ENCODE peak calls at places on chromosomes 11 and 22, in nine cellular contexts. One of them, this sample, is unnamed. For H3K4me1, the result is how much of the 10 kb centered on the place peaks cover.

GRCh38 chr11:12164061-12165014 is 53.9 kb downstream of the MICAL2 start:
- DNase-seq in A549: peak
- DNase-seq in lung: no peak
- DNase-seq in thoracic aorta: no peak
- DNase-seq in vagina: no peak
- DNase-seq in GM23248: peak
- DNase-seq in HCT116: peak
- DNase-seq in uterus: no peak
- DNase-seq in esophagus squamous epithelium: no peak
- DNase-seq in this sample: peak

GRCh38 chr11:2928605-2929510 is at the start of gene PHLDA2:
- DNase-seq in A549: peak
- DNase-seq in lung: peak
- DNase-seq in thoracic aorta: no peak
- DNase-seq in vagina: no peak
- DNase-seq in GM23248: peak
- DNase-seq in HCT116: peak
- DNase-seq in uterus: no peak
- DNase-seq in esophagus squamous epithelium: no peak
- DNase-seq in this sample: peak

GRCh38 chr22:30940655-30941362 is 27.8 kb downstream of the MORC2 start:
- DNase-seq in A549: no peak
- DNase-seq in lung: no peak
- DNase-seq in thoracic aorta: no peak
- DNase-seq in vagina: no peak
- DNase-seq in GM23248: no peak
- DNase-seq in HCT116: no peak
- DNase-seq in uterus: no peak
- DNase-seq in esophagus squamous epithelium: no peak
- DNase-seq in this sample: no peak

GRCh38 chr22:43853328-43853931 is 8.9 kb downstream of the SULT4A1 start:
- DNase-seq in A549: no peak
- DNase-seq in lung: no peak
- DNase-seq in thoracic aorta: no peak
- DNase-seq in vagina: no peak
- DNase-seq in GM23248: no peak
- DNase-seq in HCT116: no peak
- DNase-seq in uterus: no peak
- DNase-seq in esophagus squamous epithelium: no peak
- DNase-seq in this sample: no peak

GRCh38 chr11:69210660-69211035 is 54.9 kb downstream of the SMIM38 start:
- DNase-seq in A549: no peak
- DNase-seq in lung: no peak
- DNase-seq in thoracic aorta: no peak
- DNase-seq in vagina: no peak
- DNase-seq in GM23248: no peak
- DNase-seq in HCT116: no peak
- DNase-seq in uterus: no peak
- DNase-seq in esophagus squamous epithelium: no peak
- DNase-seq in this sample: no peak

GRCh38 chr11:57641011-57641410 is 8.7 kb downstream of the YPEL4 start:
- DNase-seq in A549: peak
- DNase-seq in lung: no peak
- DNase-seq in thoracic aorta: no peak
- DNase-seq in vagina: no peak
- DNase-seq in GM23248: peak
- DNase-seq in HCT116: no peak
- DNase-seq in uterus: no peak
- DNase-seq in esophagus squamous epithelium: no peak
- DNase-seq in this sample: no peak

GRCh38 chr11:114166897-114167323 is 107.4 kb downstream of the ZBTB16 start:
- DNase-seq in A549: no peak
- DNase-seq in lung: no peak
- DNase-seq in thoracic aorta: no peak
- DNase-seq in vagina: no peak
- DNase-seq in GM23248: peak
- DNase-seq in HCT116: no peak
- DNase-seq in uterus: no peak
- DNase-seq in esophagus squamous epithelium: no peak
- DNase-seq in this sample: peak

GRCh38 chr11:82631722-82632630 is 101.7 kb downstream of the FAM181B start:
- DNase-seq in A549: no peak
- DNase-seq in lung: no peak
- DNase-seq in thoracic aorta: no peak
- DNase-seq in vagina: no peak
- DNase-seq in GM23248: peak
- DNase-seq in HCT116: no peak
- DNase-seq in uterus: no peak
- DNase-seq in esophagus squamous epithelium: no peak
- DNase-seq in this sample: no peak

GRCh38 chr22:37502342-37503182 is 16.4 kb upstream of the MFNG start:
- DNase-seq in A549: peak
- DNase-seq in lung: peak
- DNase-seq in thoracic aorta: no peak
- DNase-seq in vagina: no peak
- DNase-seq in GM23248: no peak
- DNase-seq in HCT116: no peak
- DNase-seq in uterus: no peak
- DNase-seq in esophagus squamous epithelium: no peak
- DNase-seq in this sample: no peak

GRCh38 chr22:46110215-46110614 is 40.1 kb upstream of the PPARA start:
- DNase-seq in A549: no peak
- DNase-seq in lung: no peak
- DNase-seq in thoracic aorta: no peak
- DNase-seq in vagina: no peak
- DNase-seq in GM23248: peak
- DNase-seq in HCT116: no peak
- DNase-seq in uterus: peak
- DNase-seq in esophagus squamous epithelium: no peak
- DNase-seq in this sample: peak

GRCh38 chr11:12170984-12171383 is 60.6 kb downstream of the MICAL2 start:
- DNase-seq in A549: no peak
- DNase-seq in lung: no peak
- DNase-seq in thoracic aorta: no peak
- DNase-seq in vagina: no peak
- DNase-seq in GM23248: peak
- DNase-seq in HCT116: no peak
- DNase-seq in uterus: peak
- DNase-seq in esophagus squamous epithelium: no peak
- DNase-seq in this sample: peak

GRCh38 chr22:27857441-27857840 is 55.9 kb upstream of the MN1 start:
- DNase-seq in A549: no peak
- DNase-seq in lung: no peak
- DNase-seq in thoracic aorta: no peak
- DNase-seq in vagina: no peak
- DNase-seq in GM23248: peak
- DNase-seq in HCT116: no peak
- DNase-seq in uterus: no peak
- DNase-seq in esophagus squamous epithelium: no peak
- DNase-seq in this sample: no peak

GRCh38 chr11:128288368-128288767 is 299.0 kb downstream of the ETS1 start:
- DNase-seq in A549: no peak
- DNase-seq in lung: no peak
- DNase-seq in thoracic aorta: no peak
- DNase-seq in vagina: no peak
- DNase-seq in GM23248: peak
- DNase-seq in HCT116: no peak
- DNase-seq in uterus: no peak
- DNase-seq in esophagus squamous epithelium: no peak
- DNase-seq in this sample: no peak

GRCh38 chr11:116851631-116852030 is 14.2 kb upstream of the APOA1 start:
- DNase-seq in A549: no peak
- DNase-seq in lung: no peak
- DNase-seq in thoracic aorta: no peak
- DNase-seq in vagina: no peak
- DNase-seq in GM23248: no peak
- DNase-seq in HCT116: no peak
- DNase-seq in uterus: no peak
- DNase-seq in esophagus squamous epithelium: no peak
- DNase-seq in this sample: no peak

GRCh38 chr11:107916671-107917241 is 11.5 kb upstream of the RAB39A start:
- DNase-seq in A549: no peak
- DNase-seq in lung: no peak
- DNase-seq in thoracic aorta: no peak
- DNase-seq in vagina: no peak
- DNase-seq in GM23248: peak
- DNase-seq in HCT116: no peak
- DNase-seq in uterus: no peak
- DNase-seq in esophagus squamous epithelium: no peak
- DNase-seq in this sample: no peak

GRCh38 chr11:88810420-88811097 is 255.2 kb downstream of the GRM5 start:
- DNase-seq in A549: no peak
- DNase-seq in lung: no peak
- DNase-seq in thoracic aorta: no peak
- DNase-seq in vagina: no peak
- DNase-seq in GM23248: no peak
- DNase-seq in HCT116: no peak
- DNase-seq in uterus: no peak
- DNase-seq in esophagus squamous epithelium: no peak
- DNase-seq in this sample: no peak

GRCh38 chr11:134289167-134289566 is 13.0 kb downstream of the GLB1L3 start:
- DNase-seq in A549: no peak
- DNase-seq in lung: no peak
- DNase-seq in thoracic aorta: no peak
- DNase-seq in vagina: no peak
- DNase-seq in GM23248: no peak
- DNase-seq in HCT116: no peak
- DNase-seq in uterus: no peak
- DNase-seq in esophagus squamous epithelium: no peak
- DNase-seq in this sample: no peak

GRCh38 chr11:120219935-120220746 is 9.3 kb downstream of the OAF start:
- DNase-seq in A549: no peak
- DNase-seq in lung: no peak
- DNase-seq in thoracic aorta: no peak
- DNase-seq in vagina: no peak
- DNase-seq in GM23248: peak
- DNase-seq in HCT116: no peak
- DNase-seq in uterus: no peak
- DNase-seq in esophagus squamous epithelium: no peak
- DNase-seq in this sample: no peak
- H3K27ac ChIP-seq in A549: no peak
- H3K27ac ChIP-seq in lung: no peak
- H3K27ac ChIP-seq in thoracic aorta: no peak
- H3K27ac ChIP-seq in vagina: peak
- H3K27ac ChIP-seq in GM23248: no peak
- H3K27ac ChIP-seq in HCT116: no peak
- H3K27ac ChIP-seq in uterus: peak
- H3K27ac ChIP-seq in esophagus squamous epithelium: peak
- H3K27ac ChIP-seq in this sample: no peak

GRCh38 chr11:120817131-120817530 is 206.8 kb upstream of the TBCEL start:
- DNase-seq in A549: no peak
- DNase-seq in lung: no peak
- DNase-seq in thoracic aorta: no peak
- DNase-seq in vagina: no peak
- DNase-seq in GM23248: no peak
- DNase-seq in HCT116: no peak
- DNase-seq in uterus: no peak
- DNase-seq in esophagus squamous epithelium: no peak
- DNase-seq in this sample: no peak

GRCh38 chr11:120815260-120816100 is 208.4 kb upstream of the TBCEL start:
- DNase-seq in A549: no peak
- DNase-seq in lung: no peak
- DNase-seq in thoracic aorta: no peak
- DNase-seq in vagina: no peak
- DNase-seq in GM23248: no peak
- DNase-seq in HCT116: no peak
- DNase-seq in uterus: no peak
- DNase-seq in esophagus squamous epithelium: no peak
- DNase-seq in this sample: no peak

GRCh38 chr11:120816176-120816575 is 207.7 kb upstream of the TBCEL start:
- DNase-seq in A549: no peak
- DNase-seq in lung: no peak
- DNase-seq in thoracic aorta: no peak
- DNase-seq in vagina: no peak
- DNase-seq in GM23248: no peak
- DNase-seq in HCT116: no peak
- DNase-seq in uterus: no peak
- DNase-seq in esophagus squamous epithelium: no peak
- DNase-seq in this sample: no peak

GRCh38 chr11:120818097-120818496 is 205.8 kb upstream of the TBCEL start:
- DNase-seq in A549: no peak
- DNase-seq in lung: no peak
- DNase-seq in thoracic aorta: no peak
- DNase-seq in vagina: no peak
- DNase-seq in GM23248: no peak
- DNase-seq in HCT116: no peak
- DNase-seq in uterus: no peak
- DNase-seq in esophagus squamous epithelium: no peak
- DNase-seq in this sample: no peak

GRCh38 chr11:120816711-120817110 is 207.2 kb upstream of the TBCEL start:
- DNase-seq in A549: no peak
- DNase-seq in lung: no peak
- DNase-seq in thoracic aorta: no peak
- DNase-seq in vagina: no peak
- DNase-seq in GM23248: no peak
- DNase-seq in HCT116: no peak
- DNase-seq in uterus: no peak
- DNase-seq in esophagus squamous epithelium: no peak
- DNase-seq in this sample: no peak
- H3K4me1 ChIP-seq in A549: under half
- H3K4me1 ChIP-seq in lung: under half
- H3K4me1 ChIP-seq in thoracic aorta: under half
- H3K4me1 ChIP-seq in vagina: under half
- H3K4me1 ChIP-seq in GM23248: under half
- H3K4me1 ChIP-seq in HCT116: under half
- H3K4me1 ChIP-seq in uterus: under half
- H3K4me1 ChIP-seq in esophagus squamous epithelium: under half
- H3K4me1 ChIP-seq in this sample: under half

GRCh38 chr11:1750481-1750839 is at the start of gene IFITM10:
- DNase-seq in A549: no peak
- DNase-seq in lung: no peak
- DNase-seq in thoracic aorta: no peak
- DNase-seq in vagina: no peak
- DNase-seq in GM23248: peak
- DNase-seq in HCT116: no peak
- DNase-seq in uterus: no peak
- DNase-seq in esophagus squamous epithelium: no peak
- DNase-seq in this sample: peak
- H3K4me3 ChIP-seq in A549: peak
- H3K4me3 ChIP-seq in lung: no peak
- H3K4me3 ChIP-seq in thoracic aorta: peak
- H3K4me3 ChIP-seq in vagina: no peak
- H3K4me3 ChIP-seq in GM23248: peak
- H3K4me3 ChIP-seq in HCT116: no peak
- H3K4me3 ChIP-seq in uterus: no peak
- H3K4me3 ChIP-seq in esophagus squamous epithelium: peak
- H3K4me3 ChIP-seq in this sample: no peak

DNA sequence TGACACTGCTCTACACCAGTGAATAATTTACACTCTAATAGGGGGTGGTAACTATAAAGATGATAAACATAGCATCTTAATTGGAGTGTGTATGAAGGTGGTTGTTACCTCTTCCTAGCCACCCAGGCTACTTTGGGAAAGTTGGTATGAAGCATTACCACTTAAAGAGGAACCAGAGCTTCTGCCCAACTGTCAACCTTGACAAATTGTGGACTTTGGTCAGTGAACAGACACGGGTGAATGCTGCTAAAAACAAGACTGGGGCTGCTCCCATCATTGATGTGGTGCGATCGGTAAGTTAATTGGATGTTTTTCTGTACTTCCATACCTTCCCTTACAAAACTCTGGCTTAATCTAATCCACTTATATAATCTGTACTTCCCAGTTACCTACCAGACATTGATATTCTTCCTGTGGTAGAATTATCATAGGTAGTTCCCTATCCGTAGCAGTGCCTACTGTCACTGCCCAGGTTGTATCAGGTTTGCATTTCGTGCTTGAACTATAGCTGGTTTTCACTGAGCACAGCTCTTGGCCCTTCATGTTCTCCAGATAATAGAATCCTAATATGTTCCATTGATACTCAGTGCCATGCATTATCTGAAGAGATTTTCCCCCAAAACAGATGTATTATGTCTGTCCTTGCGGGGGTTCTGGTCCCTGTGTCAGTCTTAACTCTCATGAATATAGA is 2.2 kb downstream of the RPL27A start:
- DNase-seq in A549: no peak
- DNase-seq in lung: no peak
- DNase-seq in thoracic aorta: no peak
- DNase-seq in vagina: no peak
- DNase-seq in GM23248: peak
- DNase-seq in HCT116: no peak
- DNase-seq in uterus: no peak
- DNase-seq in esophagus squamous epithelium: no peak
- DNase-seq in this sample: no peak
- H3K27ac ChIP-seq in A549: peak
- H3K27ac ChIP-seq in lung: no peak
- H3K27ac ChIP-seq in thoracic aorta: no peak
- H3K27ac ChIP-seq in vagina: no peak
- H3K27ac ChIP-seq in GM23248: peak
- H3K27ac ChIP-seq in HCT116: peak
- H3K27ac ChIP-seq in uterus: no peak
- H3K27ac ChIP-seq in esophagus squamous epithelium: peak
- H3K27ac ChIP-seq in this sample: no peak